ENCODE peak calls at places on chromosomes 1 and 21, in four cellular contexts. C, Z, U and V are unnamed samples.

GRCh38 chr1:38530957-38531356 is 328.6 kb downstream of the RRAGC start:
- DNase-seq in Z (no peak), U (no peak), C (no peak), V (no peak)

GRCh38 chr1:51314974-51315373 is 15.4 kb downstream of the TTC39A start:
- DNase-seq in Z (no peak), U (peak; percentile 71), C (no peak), V (no peak)

GRCh38 chr1:150799104-150799503 is 9.0 kb downstream of the CTSK start:
- DNase-seq in Z (no peak), C (no peak), U (no peak), V (no peak)

GRCh38 chr1:221392453-221392852 is 349.4 kb downstream of the DUSP10 start:
- DNase-seq in Z (no peak), C (no peak), U (no peak), V (no peak)

GRCh38 chr1:239906394-239906793 is 185.3 kb upstream of the FMN2 start:
- DNase-seq in C (no peak), Z (no peak), U (no peak), V (no peak)

GRCh38 chr1:210294991-210295773 is 33.5 kb upstream of the HHAT start:
- DNase-seq in U (no peak), Z (no peak), C (no peak), V (peak; percentile 88)

GRCh38 chr1:151288502-151288901 is 6.4 kb downstream of the ZNF687 start:
- DNase-seq in Z (no peak), U (no peak), C (no peak), V (no peak)

GRCh38 chr21:41651830-41652229 is 115.0 kb downstream of the RIPK4 start:
- DNase-seq in Z (no peak), C (no peak), U (no peak), V (no peak)

GRCh38 chr1:115575661-115576060 is 66.1 kb upstream of the VANGL1 start:
- DNase-seq in U (no peak), C (no peak), Z (no peak), V (no peak)

GRCh38 chr1:63698001-63698838 is 75.6 kb upstream of the ROR1 start:
- DNase-seq in C (no peak), U (peak; percentile 41), Z (no peak), V (no peak)

GRCh38 chr1:170533331-170533730 is 1.4 kb downstream of the GORAB start:
- DNase-seq in Z (no peak), U (no peak), C (no peak), V (no peak)

GRCh38 chr1:115530407-115530806 is 111.4 kb upstream of the VANGL1 start:
- DNase-seq in C (no peak), U (no peak), Z (no peak), V (no peak)

GRCh38 chr1:205554016-205554811 is 49.7 kb downstream of the CDK18 start:
- DNase-seq in C (no peak), Z (no peak), U (no peak), V (no peak)

GRCh38 chr1:110243581-110243980 is 33.5 kb downstream of the KCNC4 start:
- DNase-seq in C (peak; percentile 14), Z (no peak), U (no peak), V (no peak)

GRCh38 chr21:31151682-31152081 is 113.4 kb upstream of the KRTAP19-8 start:
- DNase-seq in Z (no peak), U (no peak), C (no peak), V (no peak)

GRCh38 chr1:53284224-53285020 is 43.4 kb downstream of the LRP8 start:
- DNase-seq in Z (no peak), C (no peak), U (no peak), V (no peak)

GRCh38 chr1:233393926-233394680 is 66.6 kb downstream of the MAP3K21 start:
- DNase-seq in C (no peak), U (no peak), Z (no peak), V (no peak)

GRCh38 chr1:53890522-53890941 is 935 bp upstream of the YIPF1 start:
- DNase-seq in U (no peak), C (peak; percentile 8), Z (no peak), V (no peak)

GRCh38 chr1:151693057-151693651 is 23.4 kb downstream of the CELF3 start:
- DNase-seq in Z (no peak), U (peak; percentile 20), C (no peak), V (no peak)

GRCh38 chr21:17607684-17608083 is 5.0 kb downstream of the BTG3 start:
- DNase-seq in Z (no peak), C (no peak), U (peak; percentile 25), V (no peak)

GRCh38 chr1:145730900-145731299 is 11.6 kb downstream of the CD160 start:
- DNase-seq in Z (no peak), U (no peak), C (no peak), V (no peak)

GRCh38 chr1:1033731-1034437 is 14.0 kb downstream of the AGRN start:
- DNase-seq in Z (no peak), C (no peak), U (no peak), V (no peak)

GRCh38 chr1:17438176-17438976 is 1.1 kb downstream of the RCC2 start:
- DNase-seq in Z (peak; percentile 24), C (peak; percentile 80), U (peak; percentile 82), V (no peak)

GRCh38 chr1:179883040-179883501 is 986 bp downstream of the TOR1AIP1 start:
- DNase-seq in Z (peak; percentile 37), U (no peak), C (no peak), V (no peak)

GRCh38 chr1:5481889-5482288 is 510.3 kb downstream of the NPHP4 start:
- DNase-seq in C (peak; percentile 28), Z (peak; percentile 47), U (no peak), V (no peak)